ENCODE peak calls at places on chromosomes 5 and 9, in four cellular contexts. T is CD4-positive, CD25-positive, alpha-beta regulatory T cell; V is Peyer's patch; D is hepatocyte. H is an unnamed sample. For H3K36me3, the result is how much of the 10 kb centered on the place peaks cover.

GRCh38 chr5:65418661-65419060 is 63.1 kb downstream of the ADAMTS6 start:
- DNase-seq in T (no peak), V (no peak), D (no peak), H (no peak)

GRCh38 chr5:143102414-143102813 is 301.1 kb downstream of the NR3C1 start:
- DNase-seq in T (no peak), V (no peak), D (no peak), H (no peak)

GRCh38 chr5:1644810-1645571 is 121.2 kb upstream of the LPCAT1 start:
- DNase-seq in T (peak), V (peak), D (peak), H (peak)

GRCh38 chr5:1021136-1021968 is 12.8 kb downstream of the NKD2 start:
- DNase-seq in T (no peak), V (no peak), D (peak), H (no peak)

GRCh38 chr5:165723931-165724330 is 2218.5 kb downstream of the MAT2B start:
- DNase-seq in T (no peak), V (no peak), D (no peak), H (no peak)

GRCh38 chr5:132836852-132837251 is 6.4 kb upstream of the SHROOM1 start:
- DNase-seq in T (no peak), V (no peak), D (no peak), H (no peak)

GRCh38 chr5:22916393-22916792 is 63.2 kb upstream of the CDH12 start:
- DNase-seq in T (no peak), V (no peak), D (no peak), H (no peak)

GRCh38 chr9:112838342-112838741 is 52.3 kb downstream of the SLC46A2 start:
- DNase-seq in T (no peak), V (no peak), D (no peak), H (no peak)

GRCh38 chr5:112691758-112692157 is 45.9 kb upstream of the APC start:
- DNase-seq in T (peak), V (no peak), D (no peak), H (no peak)

GRCh38 chr5:13524931-13525330 is 419.6 kb downstream of the DNAH5 start:
- DNase-seq in T (no peak), V (no peak), D (peak), H (no peak)

GRCh38 chr9:79944991-79945390 is 373.2 kb downstream of the TLE4 start:
- DNase-seq in T (peak), V (no peak), D (no peak), H (no peak)

GRCh38 chr5:155259648-155260047 is 246.1 kb downstream of the KIF4B start:
- DNase-seq in T (no peak), V (no peak), D (no peak), H (no peak)

GRCh38 chr9:18485691-18486090 is 11.7 kb downstream of the ADAMTSL1 start:
- DNase-seq in T (no peak), V (no peak), D (no peak), H (no peak)

GRCh38 chr5:74612059-74612458 is 28.5 kb downstream of the ENC1 start:
- DNase-seq in T (no peak), V (no peak), D (peak), H (no peak)

GRCh38 chr9:98442541-98442940 is 187.1 kb upstream of the TBC1D2 start:
- DNase-seq in T (no peak), V (no peak), D (no peak), H (no peak)

GRCh38 chr5:139666551-139666950 is 18.4 kb downstream of the CXXC5 start:
- DNase-seq in T (no peak), V (no peak), D (no peak), H (no peak)

GRCh38 chr5:139668064-139668880 is 20.1 kb downstream of the CXXC5 start:
- DNase-seq in T (peak), V (no peak), D (peak), H (peak)

GRCh38 chr5:139667730-139668063 is 19.5 kb downstream of the CXXC5 start:
- DNase-seq in T (no peak), V (no peak), D (no peak), H (no peak)

GRCh38 chr5:139665626-139666025 is 17.5 kb downstream of the CXXC5 start:
- DNase-seq in T (no peak), V (no peak), D (no peak), H (no peak)

GRCh38 chr5:139667001-139667729 is 19.0 kb downstream of the CXXC5 start:
- DNase-seq in T (peak), V (no peak), D (no peak), H (no peak)
- H3K4me3 ChIP-seq in T (peak), V (no peak), D (no peak), H (peak)

GRCh38 chr9:128731691-128732090 is 7.8 kb upstream of the ZDHHC12 start:
- DNase-seq in T (no peak), V (no peak), D (no peak), H (no peak)

GRCh38 chr9:128732576-128732975 is 8.6 kb upstream of the ZDHHC12 start:
- DNase-seq in T (no peak), V (no peak), D (no peak), H (no peak)

GRCh38 chr9:128729302-128729701 is 5.4 kb upstream of the ZDHHC12 start:
- DNase-seq in T (no peak), V (no peak), D (no peak), H (no peak)

GRCh38 chr9:128729766-128730517 is 6.0 kb upstream of the ZDHHC12 start:
- DNase-seq in T (no peak), V (no peak), D (no peak), H (no peak)

GRCh38 chr9:128731093-128731492 is 7.2 kb upstream of the ZDHHC12 start:
- DNase-seq in T (no peak), V (no peak), D (no peak), H (no peak)
- H3K36me3 ChIP-seq in T (under half), V (under half), D (under half), H (under half)

GRCh38 chr5:34415559-34416198 is 240.4 kb upstream of the RAI14 start:
- DNase-seq in T (peak), V (no peak), D (no peak), H (no peak)

GRCh38 chr5:34412769-34413168 is 243.4 kb upstream of the RAI14 start:
- DNase-seq in T (no peak), V (no peak), D (no peak), H (no peak)

GRCh38 chr5:34410411-34411139 is 245.6 kb upstream of the RAI14 start:
- DNase-seq in T (no peak), V (no peak), D (no peak), H (no peak)

GRCh38 chr5:34409376-34409775 is 246.8 kb upstream of the RAI14 start:
- DNase-seq in T (no peak), V (no peak), D (no peak), H (no peak)

DNA sequence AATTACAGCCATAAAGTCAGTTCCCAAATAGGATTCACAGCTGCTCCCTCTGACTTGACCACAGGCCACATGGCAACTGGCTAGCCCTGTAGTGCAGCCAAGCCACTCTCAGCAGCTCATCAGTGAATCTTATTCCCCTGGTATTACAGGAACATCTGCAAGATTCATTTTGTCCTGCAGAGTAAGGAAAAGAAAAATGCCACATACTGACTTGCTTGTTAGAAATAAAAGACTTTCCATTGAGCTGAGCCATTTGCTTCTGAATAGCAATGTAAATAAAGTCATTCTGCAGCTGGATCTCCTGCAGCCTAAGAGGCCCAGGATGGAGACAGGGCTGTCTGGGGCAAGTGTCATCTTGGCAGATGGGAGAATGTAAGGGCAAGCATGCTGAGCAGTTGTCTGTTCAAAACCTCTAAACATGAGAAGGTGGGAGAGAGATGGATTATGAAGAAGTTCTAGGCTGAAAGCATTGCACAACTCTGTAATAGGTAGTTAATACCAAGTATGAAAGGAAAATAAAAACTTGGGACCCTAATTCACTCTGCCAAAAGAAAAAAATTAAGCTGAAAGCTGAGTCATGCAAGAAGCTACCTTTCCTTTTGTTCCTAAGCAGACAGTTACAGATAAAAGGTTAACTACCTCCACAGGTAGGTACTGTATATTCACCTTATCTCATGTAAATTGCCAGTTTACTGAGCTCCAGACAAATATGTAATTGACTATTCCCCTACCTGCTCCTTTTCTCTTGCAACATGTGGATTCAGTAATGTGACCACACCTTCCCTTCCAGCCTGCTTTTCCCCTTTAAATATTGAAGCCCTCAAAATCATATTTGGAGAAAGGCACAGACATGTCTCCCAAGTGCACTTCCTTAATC is 244.4 kb upstream of the RAI14 start:
- DNase-seq in T (no peak), V (no peak), D (no peak), H (no peak)
- H3K4me3 ChIP-seq in T (no peak), V (no peak), D (no peak), H (no peak)

GRCh38 chr5:135367554-135367953 is 31.5 kb downstream of the MACROH2A1 start:
- DNase-seq in T (no peak), V (no peak), D (no peak), H (no peak)

GRCh38 chr5:135369952-135370351 is 29.1 kb downstream of the MACROH2A1 start:
- DNase-seq in T (no peak), V (no peak), D (no peak), H (no peak)

GRCh38 chr5:135364416-135365262 is 34.4 kb downstream of the MACROH2A1 start:
- DNase-seq in T (no peak), V (no peak), D (no peak), H (no peak)

GRCh38 chr5:135365281-135365680 is 33.8 kb downstream of the MACROH2A1 start:
- DNase-seq in T (no peak), V (no peak), D (no peak), H (no peak)

DNA sequence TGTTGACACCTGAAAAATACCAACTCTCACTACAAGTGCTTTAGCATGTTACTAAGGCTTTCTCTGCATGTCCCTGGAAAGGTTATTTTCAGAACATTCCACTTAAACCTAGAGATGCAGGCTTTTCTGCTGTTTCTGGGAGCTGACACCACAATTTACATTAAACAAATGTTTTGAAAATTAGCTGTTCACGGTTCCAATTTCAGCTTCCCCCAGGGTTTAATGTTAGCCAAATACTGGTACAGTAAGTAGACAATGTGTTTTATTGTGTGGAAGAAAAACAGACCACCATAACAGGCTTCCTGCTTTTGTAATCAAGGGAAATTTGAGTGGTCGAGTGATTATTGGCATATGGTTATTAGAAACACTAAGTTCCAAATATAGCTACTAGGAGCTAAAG is 32.0 kb downstream of the MACROH2A1 start:
- DNase-seq in T (no peak), V (no peak), D (no peak), H (no peak)
- H3K36me3 ChIP-seq in T (half or more), V (under half), D (under half), H (under half)

GRCh38 chr9:86322973-86323644 is 31.1 kb downstream of the TUT7 start:
- DNase-seq in T (no peak), V (no peak), D (no peak), H (no peak)
- H3K4me3 ChIP-seq in T (no peak), V (no peak), D (no peak), H (no peak)

GRCh38 chr9:128626181-128626580 is 30.5 kb downstream of the DYNC2I2 start:
- DNase-seq in T (no peak), V (peak), D (no peak), H (no peak)
- H3K36me3 ChIP-seq in T (half or more), V (under half), D (under half), H (half or more)

GRCh38 chr5:137308311-137308710 is 190.8 kb downstream of the SPOCK1 start:
- DNase-seq in T (no peak), V (no peak), D (no peak), H (no peak)

GRCh38 chr5:137309290-137309689 is 189.8 kb downstream of the SPOCK1 start:
- DNase-seq in T (no peak), V (no peak), D (no peak), H (no peak)

GRCh38 chr5:137312060-137312459 is 187.1 kb downstream of the SPOCK1 start:
- DNase-seq in T (no peak), V (no peak), D (no peak), H (no peak)

GRCh38 chr5:137306903-137307302 is 192.2 kb downstream of the SPOCK1 start:
- DNase-seq in T (no peak), V (no peak), D (no peak), H (no peak)

DNA sequence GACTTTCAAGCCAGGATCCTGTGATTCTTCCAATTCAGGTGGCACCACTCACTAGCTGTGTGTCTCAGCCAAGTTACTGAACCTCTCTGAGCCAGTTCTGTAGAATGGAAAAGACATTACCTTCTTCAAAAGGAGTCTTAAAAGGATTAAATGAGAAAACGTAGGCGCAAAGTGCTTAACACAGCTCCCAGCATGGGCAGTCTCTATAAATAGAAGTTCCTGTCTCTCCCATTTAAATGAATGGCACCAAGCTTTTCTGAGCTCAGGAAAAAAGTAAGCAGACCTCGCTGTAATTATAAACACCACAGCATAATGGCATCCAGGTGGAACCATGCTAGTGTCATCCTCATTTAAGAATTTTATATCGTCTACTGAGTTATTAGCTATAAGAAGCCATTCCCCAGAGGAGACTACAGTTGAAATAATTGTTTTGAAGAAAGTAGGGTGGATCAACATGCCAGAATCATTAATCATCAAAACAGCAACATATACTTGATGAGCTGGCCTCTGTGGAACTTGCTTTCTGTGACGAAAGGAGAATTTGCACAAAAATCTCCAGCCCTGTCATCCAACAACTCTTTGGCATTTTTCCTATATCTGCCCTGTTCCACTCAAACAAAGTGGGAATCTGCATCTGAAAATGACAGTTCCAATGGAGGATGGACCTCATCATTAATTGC is 188.9 kb downstream of the SPOCK1 start:
- DNase-seq in T (no peak), V (no peak), D (peak), H (no peak)
- H3K4me3 ChIP-seq in T (no peak), V (no peak), D (no peak), H (no peak)

DNA sequence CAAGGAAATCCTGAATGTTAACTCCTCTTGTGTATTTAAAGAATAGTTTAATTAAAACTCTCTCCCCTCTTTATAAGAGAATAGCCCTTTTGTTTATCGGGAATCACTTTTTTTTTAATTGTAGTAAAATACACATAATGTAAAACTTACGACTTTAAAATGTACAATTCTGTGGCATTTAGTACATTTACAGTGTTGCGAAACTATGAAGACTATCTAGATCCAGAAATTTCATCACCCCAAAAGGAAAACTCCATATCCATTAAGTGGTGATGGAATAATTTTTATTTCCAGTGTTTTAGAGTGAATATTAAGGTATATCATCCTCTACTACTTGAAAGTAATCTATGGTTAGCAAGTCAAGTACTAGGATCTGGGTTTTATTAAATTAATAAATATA is 36.8 kb downstream of the KDM3B start:
- DNase-seq in T (no peak), V (no peak), D (no peak), H (no peak)
- H3K36me3 ChIP-seq in T (half or more), V (under half), D (under half), H (under half)